ENCODE peak calls at places on chromosomes 3 and 15, in eight cellular contexts. One of them, this sample, is unnamed.

GRCh38 chr3:135238866-135239434 is 443.9 kb downstream of the EPHB1 start:
- DNase-seq in activated CD8-positive, alpha-beta T cell treated with anti-CD3 and anti-CD28 coated beads, Interleukin-2, amount 10 ng/mL, durations not matched to agents 7 days and 5 days: no peak
- DNase-seq in NCI-H1417: peak
- DNase-seq in left ventricle myocardium inferior: no peak
- DNase-seq in Ammon's horn: no peak
- DNase-seq in NCI-H1105 treated with DMSO at 0.1 percent for 48 hours: peak
- DNase-seq in fibroblast of mammary gland: no peak
- DNase-seq in GOT3: no peak
- DNase-seq in this sample: no peak

GRCh38 chr3:29409409-29409808 is 128.5 kb downstream of the RBMS3 start:
- DNase-seq in activated CD8-positive, alpha-beta T cell treated with anti-CD3 and anti-CD28 coated beads, Interleukin-2, amount 10 ng/mL, durations not matched to agents 7 days and 5 days: no peak
- DNase-seq in NCI-H1417: no peak
- DNase-seq in left ventricle myocardium inferior: no peak
- DNase-seq in Ammon's horn: no peak
- DNase-seq in NCI-H1105 treated with DMSO at 0.1 percent for 48 hours: no peak
- DNase-seq in fibroblast of mammary gland: peak
- DNase-seq in GOT3: no peak
- DNase-seq in this sample: no peak

GRCh38 chr3:152574461-152575079 is 260.4 kb upstream of the P2RY1 start:
- DNase-seq in activated CD8-positive, alpha-beta T cell treated with anti-CD3 and anti-CD28 coated beads, Interleukin-2, amount 10 ng/mL, durations not matched to agents 7 days and 5 days: peak
- DNase-seq in NCI-H1417: peak
- DNase-seq in left ventricle myocardium inferior: peak
- DNase-seq in Ammon's horn: peak
- DNase-seq in NCI-H1105 treated with DMSO at 0.1 percent for 48 hours: peak
- DNase-seq in fibroblast of mammary gland: peak
- DNase-seq in GOT3: no peak
- DNase-seq in this sample: peak

GRCh38 chr3:69855436-69856162 is 116.3 kb downstream of the MITF start:
- DNase-seq in activated CD8-positive, alpha-beta T cell treated with anti-CD3 and anti-CD28 coated beads, Interleukin-2, amount 10 ng/mL, durations not matched to agents 7 days and 5 days: no peak
- DNase-seq in NCI-H1417: peak
- DNase-seq in left ventricle myocardium inferior: no peak
- DNase-seq in Ammon's horn: peak
- DNase-seq in NCI-H1105 treated with DMSO at 0.1 percent for 48 hours: no peak
- DNase-seq in fibroblast of mammary gland: peak
- DNase-seq in GOT3: no peak
- DNase-seq in this sample: no peak

GRCh38 chr3:12462159-12462962 is 21.9 kb upstream of the TSEN2 start:
- DNase-seq in activated CD8-positive, alpha-beta T cell treated with anti-CD3 and anti-CD28 coated beads, Interleukin-2, amount 10 ng/mL, durations not matched to agents 7 days and 5 days: peak
- DNase-seq in NCI-H1417: no peak
- DNase-seq in left ventricle myocardium inferior: no peak
- DNase-seq in Ammon's horn: no peak
- DNase-seq in NCI-H1105 treated with DMSO at 0.1 percent for 48 hours: no peak
- DNase-seq in fibroblast of mammary gland: no peak
- DNase-seq in GOT3: no peak
- DNase-seq in this sample: peak

GRCh38 chr3:46566040-46566631 is at the start of gene LRRC2:
- DNase-seq in activated CD8-positive, alpha-beta T cell treated with anti-CD3 and anti-CD28 coated beads, Interleukin-2, amount 10 ng/mL, durations not matched to agents 7 days and 5 days: peak
- DNase-seq in NCI-H1417: peak
- DNase-seq in left ventricle myocardium inferior: peak
- DNase-seq in Ammon's horn: peak
- DNase-seq in NCI-H1105 treated with DMSO at 0.1 percent for 48 hours: no peak
- DNase-seq in fibroblast of mammary gland: peak
- DNase-seq in GOT3: no peak
- DNase-seq in this sample: no peak

GRCh38 chr3:197687570-197687969 is 49.1 kb downstream of the RUBCN start:
- DNase-seq in activated CD8-positive, alpha-beta T cell treated with anti-CD3 and anti-CD28 coated beads, Interleukin-2, amount 10 ng/mL, durations not matched to agents 7 days and 5 days: no peak
- DNase-seq in NCI-H1417: no peak
- DNase-seq in left ventricle myocardium inferior: peak
- DNase-seq in Ammon's horn: no peak
- DNase-seq in NCI-H1105 treated with DMSO at 0.1 percent for 48 hours: no peak
- DNase-seq in fibroblast of mammary gland: no peak
- DNase-seq in GOT3: no peak
- DNase-seq in this sample: no peak

GRCh38 chr3:128338536-128339400 is 127.9 kb downstream of the DNAJB8 start:
- DNase-seq in activated CD8-positive, alpha-beta T cell treated with anti-CD3 and anti-CD28 coated beads, Interleukin-2, amount 10 ng/mL, durations not matched to agents 7 days and 5 days: no peak
- DNase-seq in NCI-H1417: peak
- DNase-seq in left ventricle myocardium inferior: no peak
- DNase-seq in Ammon's horn: no peak
- DNase-seq in NCI-H1105 treated with DMSO at 0.1 percent for 48 hours: no peak
- DNase-seq in fibroblast of mammary gland: no peak
- DNase-seq in GOT3: no peak
- DNase-seq in this sample: no peak

GRCh38 chr3:70703305-70704102 is 391.1 kb upstream of the MDFIC2 start:
- DNase-seq in activated CD8-positive, alpha-beta T cell treated with anti-CD3 and anti-CD28 coated beads, Interleukin-2, amount 10 ng/mL, durations not matched to agents 7 days and 5 days: no peak
- DNase-seq in NCI-H1417: no peak
- DNase-seq in left ventricle myocardium inferior: no peak
- DNase-seq in Ammon's horn: no peak
- DNase-seq in NCI-H1105 treated with DMSO at 0.1 percent for 48 hours: no peak
- DNase-seq in fibroblast of mammary gland: no peak
- DNase-seq in GOT3: no peak
- DNase-seq in this sample: no peak

GRCh38 chr15:52220251-52220650 is 29.1 kb upstream of the GNB5 start:
- DNase-seq in activated CD8-positive, alpha-beta T cell treated with anti-CD3 and anti-CD28 coated beads, Interleukin-2, amount 10 ng/mL, durations not matched to agents 7 days and 5 days: no peak
- DNase-seq in NCI-H1417: no peak
- DNase-seq in left ventricle myocardium inferior: no peak
- DNase-seq in Ammon's horn: no peak
- DNase-seq in NCI-H1105 treated with DMSO at 0.1 percent for 48 hours: no peak
- DNase-seq in fibroblast of mammary gland: no peak
- DNase-seq in GOT3: no peak
- DNase-seq in this sample: no peak

GRCh38 chr3:52805270-52806039 is 10.9 kb downstream of the ITIH3 start:
- DNase-seq in activated CD8-positive, alpha-beta T cell treated with anti-CD3 and anti-CD28 coated beads, Interleukin-2, amount 10 ng/mL, durations not matched to agents 7 days and 5 days: no peak
- DNase-seq in NCI-H1417: no peak
- DNase-seq in left ventricle myocardium inferior: no peak
- DNase-seq in Ammon's horn: no peak
- DNase-seq in NCI-H1105 treated with DMSO at 0.1 percent for 48 hours: no peak
- DNase-seq in fibroblast of mammary gland: no peak
- DNase-seq in GOT3: no peak
- DNase-seq in this sample: peak

GRCh38 chr3:184562146-184562861 is 719 bp downstream of the EPHB3 start:
- DNase-seq in activated CD8-positive, alpha-beta T cell treated with anti-CD3 and anti-CD28 coated beads, Interleukin-2, amount 10 ng/mL, durations not matched to agents 7 days and 5 days: no peak
- DNase-seq in NCI-H1417: peak
- DNase-seq in left ventricle myocardium inferior: no peak
- DNase-seq in Ammon's horn: no peak
- DNase-seq in NCI-H1105 treated with DMSO at 0.1 percent for 48 hours: peak
- DNase-seq in fibroblast of mammary gland: no peak
- DNase-seq in GOT3: no peak
- DNase-seq in this sample: no peak

GRCh38 chr15:97904196-97904572 is 56.3 kb upstream of the ARRDC4 start:
- DNase-seq in activated CD8-positive, alpha-beta T cell treated with anti-CD3 and anti-CD28 coated beads, Interleukin-2, amount 10 ng/mL, durations not matched to agents 7 days and 5 days: peak
- DNase-seq in NCI-H1417: peak
- DNase-seq in left ventricle myocardium inferior: peak
- DNase-seq in Ammon's horn: peak
- DNase-seq in NCI-H1105 treated with DMSO at 0.1 percent for 48 hours: peak
- DNase-seq in fibroblast of mammary gland: peak
- DNase-seq in GOT3: peak
- DNase-seq in this sample: peak

GRCh38 chr3:47949979-47950378 is 66.2 kb downstream of the MAP4 start:
- DNase-seq in activated CD8-positive, alpha-beta T cell treated with anti-CD3 and anti-CD28 coated beads, Interleukin-2, amount 10 ng/mL, durations not matched to agents 7 days and 5 days: no peak
- DNase-seq in NCI-H1417: no peak
- DNase-seq in left ventricle myocardium inferior: no peak
- DNase-seq in Ammon's horn: no peak
- DNase-seq in NCI-H1105 treated with DMSO at 0.1 percent for 48 hours: no peak
- DNase-seq in fibroblast of mammary gland: no peak
- DNase-seq in GOT3: no peak
- DNase-seq in this sample: no peak

GRCh38 chr15:81227716-81228115 is 31.0 kb downstream of the IL16 start:
- DNase-seq in activated CD8-positive, alpha-beta T cell treated with anti-CD3 and anti-CD28 coated beads, Interleukin-2, amount 10 ng/mL, durations not matched to agents 7 days and 5 days: no peak
- DNase-seq in NCI-H1417: no peak
- DNase-seq in left ventricle myocardium inferior: no peak
- DNase-seq in Ammon's horn: no peak
- DNase-seq in NCI-H1105 treated with DMSO at 0.1 percent for 48 hours: no peak
- DNase-seq in fibroblast of mammary gland: no peak
- DNase-seq in GOT3: no peak
- DNase-seq in this sample: no peak

GRCh38 chr3:5301671-5302297 is 114.3 kb downstream of the EDEM1 start:
- DNase-seq in activated CD8-positive, alpha-beta T cell treated with anti-CD3 and anti-CD28 coated beads, Interleukin-2, amount 10 ng/mL, durations not matched to agents 7 days and 5 days: no peak
- DNase-seq in NCI-H1417: no peak
- DNase-seq in left ventricle myocardium inferior: no peak
- DNase-seq in Ammon's horn: no peak
- DNase-seq in NCI-H1105 treated with DMSO at 0.1 percent for 48 hours: no peak
- DNase-seq in fibroblast of mammary gland: peak
- DNase-seq in GOT3: no peak
- DNase-seq in this sample: no peak

GRCh38 chr3:155581579-155581978 is 163.3 kb downstream of the PLCH1 start:
- DNase-seq in activated CD8-positive, alpha-beta T cell treated with anti-CD3 and anti-CD28 coated beads, Interleukin-2, amount 10 ng/mL, durations not matched to agents 7 days and 5 days: peak
- DNase-seq in NCI-H1417: no peak
- DNase-seq in left ventricle myocardium inferior: no peak
- DNase-seq in Ammon's horn: no peak
- DNase-seq in NCI-H1105 treated with DMSO at 0.1 percent for 48 hours: no peak
- DNase-seq in fibroblast of mammary gland: no peak
- DNase-seq in GOT3: no peak
- DNase-seq in this sample: peak

GRCh38 chr3:158789592-158789991 is 12.3 kb upstream of the MFSD1 start:
- DNase-seq in activated CD8-positive, alpha-beta T cell treated with anti-CD3 and anti-CD28 coated beads, Interleukin-2, amount 10 ng/mL, durations not matched to agents 7 days and 5 days: no peak
- DNase-seq in NCI-H1417: no peak
- DNase-seq in left ventricle myocardium inferior: no peak
- DNase-seq in Ammon's horn: peak
- DNase-seq in NCI-H1105 treated with DMSO at 0.1 percent for 48 hours: peak
- DNase-seq in fibroblast of mammary gland: peak
- DNase-seq in GOT3: no peak
- DNase-seq in this sample: no peak

GRCh38 chr15:38401101-38401500 is 52.8 kb upstream of the FAM98B start:
- DNase-seq in activated CD8-positive, alpha-beta T cell treated with anti-CD3 and anti-CD28 coated beads, Interleukin-2, amount 10 ng/mL, durations not matched to agents 7 days and 5 days: no peak
- DNase-seq in NCI-H1417: no peak
- DNase-seq in left ventricle myocardium inferior: no peak
- DNase-seq in Ammon's horn: no peak
- DNase-seq in NCI-H1105 treated with DMSO at 0.1 percent for 48 hours: no peak
- DNase-seq in fibroblast of mammary gland: peak
- DNase-seq in GOT3: no peak
- DNase-seq in this sample: no peak

GRCh38 chr15:63173116-63173470 is 15.8 kb upstream of the RPS27L start:
- DNase-seq in activated CD8-positive, alpha-beta T cell treated with anti-CD3 and anti-CD28 coated beads, Interleukin-2, amount 10 ng/mL, durations not matched to agents 7 days and 5 days: no peak
- DNase-seq in NCI-H1417: no peak
- DNase-seq in left ventricle myocardium inferior: no peak
- DNase-seq in Ammon's horn: peak
- DNase-seq in NCI-H1105 treated with DMSO at 0.1 percent for 48 hours: no peak
- DNase-seq in fibroblast of mammary gland: no peak
- DNase-seq in GOT3: no peak
- DNase-seq in this sample: no peak

GRCh38 chr3:120274739-120275167 is 10.3 kb downstream of the GPR156 start:
- DNase-seq in activated CD8-positive, alpha-beta T cell treated with anti-CD3 and anti-CD28 coated beads, Interleukin-2, amount 10 ng/mL, durations not matched to agents 7 days and 5 days: no peak
- DNase-seq in NCI-H1417: peak
- DNase-seq in left ventricle myocardium inferior: peak
- DNase-seq in Ammon's horn: peak
- DNase-seq in NCI-H1105 treated with DMSO at 0.1 percent for 48 hours: peak
- DNase-seq in fibroblast of mammary gland: peak
- DNase-seq in GOT3: no peak
- DNase-seq in this sample: no peak